ENCODE peak calls at places on chromosomes 7 and 10, in seven cellular contexts. C is sciatic nerve, Y is neural crest cell, U is NCI-H2029, K is prostate gland, X is fibroblast of the conjunctiva, M is Caki2. E is an unnamed sample.

GRCh38 chr7:40715053-40715430 is 580.2 kb downstream of the SUGCT start:
- DNase-seq in C (no peak), Y (no peak), U (no peak), K (no peak), X (no peak), M (no peak), E (no peak)

GRCh38 chr7:81404669-81405068 is 365.2 kb downstream of the HGF start:
- DNase-seq in C (no peak), Y (no peak), U (no peak), K (no peak), X (no peak), M (no peak), E (no peak)

GRCh38 chr10:100858258-100858657 is 54.5 kb upstream of the SLF2 start:
- DNase-seq in C (no peak), Y (no peak), U (no peak), K (no peak), X (no peak), M (no peak), E (no peak)

GRCh38 chr7:74305987-74306736 is 17.0 kb downstream of the CLIP2 start:
- DNase-seq in C (no peak), Y (no peak), U (no peak), K (no peak), X (no peak), M (no peak), E (no peak)

GRCh38 chr10:27861781-27862180 is 116.2 kb upstream of the MKX start:
- DNase-seq in C (no peak), Y (no peak), U (no peak), K (no peak), X (no peak), M (no peak), E (no peak)

GRCh38 chr7:151626422-151627115 is 106.9 kb upstream of the RHEB start:
- DNase-seq in C (no peak), Y (no peak), U (no peak), K (peak; percentile 48), X (no peak), M (peak; percentile 48), E (peak; percentile 6)

GRCh38 chr10:110356628-110357245 is 52.0 kb upstream of the SMNDC1 start:
- DNase-seq in C (no peak), Y (no peak), U (no peak), K (peak; percentile 10), X (no peak), M (peak; percentile 95), E (peak; percentile 45)

GRCh38 chr7:155603858-155604503 is 40.5 kb upstream of the RBM33 start:
- DNase-seq in C (peak; percentile 26), Y (no peak), U (no peak), K (no peak), X (no peak), M (no peak), E (no peak)

GRCh38 chr10:73647211-73647874 is 6.1 kb upstream of the MYOZ1 start:
- DNase-seq in C (peak; percentile 75), Y (peak; percentile 29), U (peak; percentile 26), K (peak; percentile 40), X (peak; percentile 39), M (no peak), E (no peak)

GRCh38 chr7:44962483-44963251 is 16.1 kb downstream of the MYO1G start:
- DNase-seq in C (peak; percentile 66), Y (no peak), U (no peak), K (no peak), X (no peak), M (no peak), E (no peak)

GRCh38 chr7:98559958-98560357 is 57.1 kb upstream of the NPTX2 start:
- DNase-seq in C (no peak), Y (no peak), U (no peak), K (no peak), X (no peak), M (no peak), E (no peak)

GRCh38 chr10:72276421-72277339 is 3.0 kb downstream of the DDIT4 start:
- DNase-seq in C (no peak), Y (no peak), U (peak; percentile 50), K (no peak), X (peak; percentile 80), M (peak; percentile 71), E (no peak)

GRCh38 chr7:70459546-70459945 is 672.4 kb upstream of the GALNT17 start:
- DNase-seq in C (no peak), Y (no peak), U (no peak), K (no peak), X (no peak), M (no peak), E (no peak)

GRCh38 chr10:26335574-26336093 is 102.5 kb upstream of the APBB1IP start:
- DNase-seq in C (no peak), Y (no peak), U (no peak), K (no peak), X (peak; percentile 1), M (no peak), E (no peak)

GRCh38 chr7:120554960-120555571 is 282.1 kb downstream of the KCND2 start:
- DNase-seq in C (no peak), Y (peak; percentile 35), U (peak; percentile 61), K (no peak), X (peak; percentile 43), M (peak; percentile 29), E (no peak)

GRCh38 chr7:128057909-128058308 is 26.7 kb upstream of the LRRC4 start:
- DNase-seq in C (no peak), Y (no peak), U (no peak), K (no peak), X (no peak), M (no peak), E (no peak)

GRCh38 chr10:25294032-25294926 is 119.5 kb downstream of the GPR158 start:
- DNase-seq in C (no peak), Y (no peak), U (no peak), K (no peak), X (no peak), M (peak; percentile 21), E (no peak)

GRCh38 chr10:60549686-60550085 is 160.0 kb upstream of the ANK3 start:
- DNase-seq in C (no peak), Y (no peak), U (no peak), K (no peak), X (no peak), M (no peak), E (no peak)

GRCh38 chr10:75542902-75543301 is 111.5 kb downstream of the LRMDA start:
- DNase-seq in C (peak; percentile 64), Y (no peak), U (no peak), K (no peak), X (peak; percentile 74), M (no peak), E (no peak)

GRCh38 chr10:78211476-78212110 is 177.9 kb downstream of the RPS24 start:
- DNase-seq in C (no peak), Y (peak; percentile 32), U (peak; percentile 8), K (peak; percentile 25), X (peak; percentile 34), M (peak; percentile 33), E (no peak)

GRCh38 chr7:127879436-127879835 is 151.8 kb downstream of the LRRC4 start:
- DNase-seq in C (no peak), Y (no peak), U (no peak), K (no peak), X (no peak), M (no peak), E (no peak)

GRCh38 chr10:99945286-99945685 is 64.5 kb downstream of the DNMBP start:
- DNase-seq in C (no peak), Y (no peak), U (no peak), K (peak; percentile 47), X (peak; percentile 91), M (no peak), E (no peak)

GRCh38 chr10:62594093-62594520 is 210.4 kb upstream of the ADO start:
- DNase-seq in C (peak; percentile 74), Y (peak; percentile 59), U (no peak), K (peak; percentile 23), X (peak; percentile 39), M (peak; percentile 74), E (peak; percentile 44)

GRCh38 chr10:4058514-4059029 is 273.6 kb upstream of the KLF6 start:
- DNase-seq in C (no peak), Y (no peak), U (no peak), K (peak; percentile 68), X (no peak), M (no peak), E (no peak)

GRCh38 chr10:110210663-110211454 is 3.5 kb downstream of the MXI1 start:
- DNase-seq in C (peak; percentile 99), Y (peak; percentile 94), U (peak; percentile 86), K (peak; percentile 97), X (peak; percentile 98), M (peak; percentile 97), E (peak; percentile 86)

GRCh38 chr10:122374859-122375721 is 582 bp downstream of the PLEKHA1 start:
- DNase-seq in C (peak; percentile 72), Y (peak; percentile 33), U (peak; percentile 6), K (peak; percentile 45), X (no peak), M (peak; percentile 77), E (peak; percentile 55)

GRCh38 chr10:31215052-31215451 is 104.0 kb upstream of the ZEB1 start:
- DNase-seq in C (no peak), Y (no peak), U (no peak), K (no peak), X (no peak), M (no peak), E (no peak)

GRCh38 chr10:60944159-60944909 is at the start of gene RHOBTB1:
- DNase-seq in C (peak; percentile 83), Y (peak; percentile 64), U (peak; percentile 4), K (peak; percentile 53), X (peak; percentile 41), M (peak; percentile 87), E (no peak)

GRCh38 chr7:88306590-88307048 is at the start of gene STEAP4:
- DNase-seq in C (peak; percentile 87), Y (peak; percentile 8), U (no peak), K (peak; percentile 87), X (peak; percentile 67), M (no peak), E (no peak)

GRCh38 chr10:129949411-129950335 is 14.4 kb downstream of the EBF3 start:
- DNase-seq in C (peak; percentile 83), Y (no peak), U (no peak), K (no peak), X (peak; percentile 59), M (no peak), E (no peak)